ENCODE peak calls at places on chromosome 14, in four cellular contexts. G is BJ, R is GM23338, V is PC-3. J is an unnamed sample.

GRCh38 chr14:105197274-105197673 is 16.2 kb upstream of the NUDT14 start:
- DNase-seq in G (peak; percentile 40), V (peak; percentile 78), R (no peak), J (no peak)

GRCh38 chr14:71529855-71530254 is 402.4 kb upstream of the RGS6 start:
- DNase-seq in R (no peak), V (no peak), G (no peak), J (peak; percentile 66)

GRCh38 chr14:91367173-91368171 is 50.1 kb downstream of the CCDC88C start:
- DNase-seq in V (peak; percentile 79), G (no peak), R (no peak), J (no peak)

GRCh38 chr14:83425138-83425537 is 1891.5 kb upstream of the SEL1L start:
- DNase-seq in R (no peak), G (peak; percentile 47), V (peak; percentile 33), J (no peak)

GRCh38 chr14:23727566-23728335 is 91.6 kb downstream of the DHRS2 start:
- DNase-seq in V (peak; percentile 77), G (no peak), R (peak; percentile 80), J (no peak)

GRCh38 chr14:67987596-67987995 is 168.0 kb downstream of the RAD51B start:
- DNase-seq in R (no peak), V (no peak), G (peak; percentile 59), J (no peak)

GRCh38 chr14:99938896-99939295 is 126.3 kb upstream of the EVL start:
- DNase-seq in G (no peak), R (no peak), V (no peak), J (no peak)

GRCh38 chr14:81555051-81555450 is 21.4 kb upstream of the SEL1L start:
- DNase-seq in V (no peak), G (no peak), R (no peak), J (no peak)

GRCh38 chr14:92563359-92563758 is 49.8 kb downstream of the RIN3 start:
- DNase-seq in R (no peak), G (no peak), V (peak; percentile 77), J (no peak)

GRCh38 chr14:64762044-64763034 is 58.1 kb downstream of the PLEKHG3 start:
- DNase-seq in V (peak; percentile 93), R (no peak), G (no peak), J (peak; percentile 97)

GRCh38 chr14:90276627-90277367 is 20.4 kb downstream of the PSMC1 start:
- DNase-seq in G (no peak), V (peak; percentile 13), R (peak; percentile 40), J (peak; percentile 31)

GRCh38 chr14:80940146-80940545 is 1.4 kb downstream of the CEP128 start:
- DNase-seq in R (no peak), V (peak; percentile 18), G (no peak), J (no peak)

GRCh38 chr14:51079085-51079484 is 15.8 kb downstream of the TRIM9 start:
- DNase-seq in G (no peak), V (no peak), R (no peak), J (no peak)

GRCh38 chr14:94129758-94130414 is 482 bp upstream of the IFI27L2 start:
- DNase-seq in V (peak; percentile 52), G (no peak), R (peak; percentile 73), J (no peak)

GRCh38 chr14:61570961-61571299 is 124.4 kb upstream of the HIF1A start:
- DNase-seq in V (no peak), G (no peak), R (no peak), J (no peak)

GRCh38 chr14:69008411-69008810 is 29.3 kb upstream of the ACTN1 start:
- DNase-seq in V (no peak), R (no peak), G (no peak), J (peak; percentile 28)

GRCh38 chr14:67508973-67509372 is 20.5 kb upstream of the TMEM229B start:
- DNase-seq in V (no peak), R (no peak), G (no peak), J (no peak)

GRCh38 chr14:63632932-63633514 is 8.6 kb downstream of the WDR89 start:
- DNase-seq in G (no peak), R (peak; percentile 48), V (peak; percentile 71), J (no peak)

GRCh38 chr14:68824517-68825347 is 31.9 kb upstream of the ZFP36L1 start:
- DNase-seq in G (no peak), R (peak; percentile 93), V (peak; percentile 90), J (peak; percentile 90)

GRCh38 chr14:35558680-35559079 is 24.7 kb downstream of the INSM2 start:
- DNase-seq in R (peak; percentile 45), G (no peak), V (no peak), J (no peak)

GRCh38 chr14:58777541-58777979 is 139.8 kb downstream of the DACT1 start:
- DNase-seq in V (no peak), G (no peak), R (no peak), J (no peak)

GRCh38 chr14:66330916-66331315 is 155.3 kb upstream of the CCDC196 start:
- DNase-seq in R (no peak), G (no peak), V (peak; percentile 23), J (no peak)

GRCh38 chr14:97107070-97107469 is 309.9 kb downstream of the VRK1 start:
- DNase-seq in R (no peak), V (peak; percentile 99), G (no peak), J (no peak)

GRCh38 chr14:54803396-54803795 is 99.2 kb downstream of the GCH1 start:
- DNase-seq in V (peak; percentile 22), R (peak; percentile 34), G (no peak), J (no peak)

GRCh38 chr14:86961106-86961716 is 1031.8 kb downstream of the GALC start:
- DNase-seq in G (no peak), R (peak; percentile 71), V (peak; percentile 38), J (peak; percentile 8)

GRCh38 chr14:23378612-23379220 is 1.9 kb downstream of the CMTM5 start:
- DNase-seq in V (no peak), R (no peak), G (no peak), J (no peak)

GRCh38 chr14:23114669-23115491 is 4.2 kb downstream of the CEBPE start:
- DNase-seq in G (peak; percentile 92), V (peak; percentile 93), R (no peak), J (no peak)

GRCh38 chr14:104932676-104933631 is 8.3 kb downstream of the PLD4 start:
- DNase-seq in G (peak; percentile 20), R (peak; percentile 87), V (peak; percentile 93), J (peak; percentile 92)

GRCh38 chr14:103391048-103391447 is 5.8 kb downstream of the MARK3 start:
- DNase-seq in G (peak; percentile 54), V (peak; percentile 77), R (peak; percentile 77), J (peak; percentile 60)
- H3K4me3 ChIP-seq in G (no peak overlapping the region), V (no peak overlapping the region), R (no peak overlapping the region), J (no peak overlapping the region)

GRCh38 chr14:70186826-70187483 is 1.8 kb downstream of the SLC8A3 start:
- DNase-seq in G (no peak), R (peak; percentile 81), V (no peak), J (no peak)
- H3K27me3 ChIP-seq in G (peaks cover 5% of the 10 kb centered on the region), R (peaks cover 58% of the 10 kb centered on the region), V (peaks cover 87% of the 10 kb centered on the region), J (peaks cover 59% of the 10 kb centered on the region)

DNA sequence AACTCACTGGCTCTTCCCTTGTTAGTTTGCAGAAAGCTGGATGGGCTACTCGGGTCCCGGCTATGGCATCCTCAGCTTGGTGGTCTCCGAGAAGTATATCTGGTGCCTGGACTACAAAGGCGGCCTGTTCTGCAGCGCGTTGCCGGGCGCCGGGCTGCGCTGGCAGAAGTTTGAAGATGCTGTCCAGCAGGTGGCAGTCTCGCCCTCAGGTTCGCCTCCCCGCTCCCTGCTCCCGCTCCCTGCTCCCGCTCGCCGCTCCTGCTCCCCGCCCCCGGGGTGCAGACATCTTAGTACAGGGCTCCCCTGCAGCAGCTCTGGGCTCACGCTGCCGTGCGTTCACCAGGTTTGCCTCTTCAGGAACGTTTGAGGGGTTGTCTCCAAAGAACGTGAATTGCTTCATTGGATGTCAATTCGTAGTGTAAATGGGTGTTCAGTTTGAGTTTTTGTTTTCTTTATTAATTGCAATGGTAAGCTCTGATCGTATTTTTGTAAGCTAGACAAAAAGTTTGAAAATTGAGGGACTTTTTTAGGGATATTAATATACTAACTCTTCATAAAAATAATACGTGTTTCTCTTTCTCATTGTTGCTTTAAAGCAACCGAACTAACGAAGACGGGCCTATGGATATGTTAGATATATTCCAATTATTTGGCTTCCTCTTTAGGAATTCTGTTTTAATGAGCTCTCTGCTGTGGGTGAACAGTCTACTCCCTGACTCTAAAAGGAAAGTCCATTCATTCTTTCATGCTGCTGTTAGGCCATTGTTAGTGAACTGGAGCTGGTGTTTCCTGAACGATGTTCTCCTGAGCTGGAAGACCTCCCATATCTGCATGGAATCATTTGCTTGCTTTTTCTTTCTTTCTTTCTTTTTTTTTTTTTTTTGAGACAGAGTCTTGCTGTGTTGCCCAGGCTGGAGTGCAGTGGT is 71.3 kb downstream of the ANKRD9 start:
- DNase-seq in V (peak; percentile 82), G (peak; percentile 11), R (peak; percentile 98), J (peak; percentile 93)
- H3K36me3 ChIP-seq in V (peaks cover 5% of the 10 kb centered on the region), G (peaks cover 22% of the 10 kb centered on the region), R (peaks cover under 1% of the 10 kb centered on the region), J (peaks cover 6% of the 10 kb centered on the region)

DNA sequence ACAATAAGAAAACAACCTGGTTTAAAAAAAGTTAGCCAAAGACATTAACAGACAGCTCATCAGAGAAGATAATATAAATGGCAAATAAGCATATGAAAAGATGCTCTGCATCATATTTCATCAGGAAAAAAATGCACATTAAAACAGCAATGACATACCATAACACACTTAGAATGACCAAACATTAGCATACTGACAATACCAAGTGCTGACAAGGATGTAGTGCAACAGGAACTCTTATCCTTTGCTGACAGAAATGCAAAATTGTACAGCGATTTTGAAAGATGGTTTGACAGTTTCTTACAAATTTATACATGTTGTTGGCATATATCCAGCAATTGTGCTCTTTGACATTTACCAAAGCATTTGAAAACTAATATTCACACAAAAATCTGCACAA is 573.0 kb downstream of the FSCB start:
- DNase-seq in R (no peak), V (no peak), G (no peak), J (no peak)
- H3K4me3 ChIP-seq in R (no peak overlapping the region), V (no peak overlapping the region), G (no peak overlapping the region), J (no peak overlapping the region)